ENCODE peak calls at places on chromosomes 12 and 14, in six cellular contexts. A, D, E, P, F and V are unnamed samples.

GRCh38 chr14:20190596-20190995 is at the start of gene OR11G2:
- DNase-seq in E (no peak), D (no peak), P (no peak), F (no peak), A (no peak), V (no peak)

GRCh38 chr12:10612954-10613333 is 465 bp downstream of the MAGOHB start:
- DNase-seq in F (no peak), E (no peak), A (no peak), D (no peak), P (no peak), V (no peak)

GRCh38 chr12:89947437-89948265 is 239.0 kb upstream of the ATP2B1 start:
- DNase-seq in P (no peak), E (no peak), A (no peak), D (peak; percentile 33), F (no peak), V (peak; percentile 43)

GRCh38 chr12:1884651-1885050 is 33.8 kb downstream of the CACNA2D4 start:
- DNase-seq in A (no peak), F (no peak), E (no peak), D (no peak), P (no peak), V (no peak)

GRCh38 chr14:90559811-90560492 is 163.1 kb downstream of the CALM1 start:
- DNase-seq in P (no peak), E (peak; percentile 27), F (no peak), A (no peak), D (no peak), V (no peak)

GRCh38 chr12:89070603-89071002 is 281.7 kb downstream of the DUSP6 start:
- DNase-seq in D (no peak), E (no peak), A (no peak), P (no peak), F (peak; percentile 61), V (no peak)

GRCh38 chr14:29716150-29716549 is 211.5 kb downstream of the PRKD1 start:
- DNase-seq in F (no peak), E (no peak), P (no peak), A (no peak), D (peak; percentile 98), V (no peak)

GRCh38 chr14:21467620-21468019 is 9.1 kb downstream of the RAB2B start:
- DNase-seq in D (peak; percentile 97), E (no peak), F (no peak), P (no peak), A (no peak), V (no peak)

GRCh38 chr12:124863409-124864325 is at the start of gene SCARB1:
- DNase-seq in E (peak; percentile 69), P (peak; percentile 89), D (peak; percentile 53), F (peak; percentile 91), A (peak; percentile 79), V (no peak)

GRCh38 chr14:54617467-54617866 is 50.5 kb downstream of the SAMD4A start:
- DNase-seq in D (no peak), A (no peak), F (no peak), P (no peak), E (no peak), V (no peak)

GRCh38 chr12:464484-465267 is 4.9 kb downstream of the B4GALNT3 start:
- DNase-seq in A (no peak), D (no peak), E (no peak), P (no peak), F (no peak), V (no peak)

GRCh38 chr14:79424462-79424861 is 786.8 kb downstream of the DIO2 start:
- DNase-seq in D (no peak), P (no peak), E (no peak), A (no peak), F (no peak), V (no peak)

GRCh38 chr12:26465419-26466097 is 270.2 kb downstream of the SSPN start:
- DNase-seq in F (no peak), D (no peak), E (no peak), A (no peak), P (no peak), V (no peak)